ENCODE peak calls at places on chromosomes 7 and 10, in ten cellular contexts. W is ovary, X is A549, L is Panc1, N is stomach, Q is IMR-90, D is testis, A is kidney, E is left ventricle myocardium inferior, F is endodermal cell. V is an unnamed sample.

GRCh38 chr7:128835231-128835751 is 5.1 kb downstream of the FLNC start:
- DNase-seq in N (no peak), F (no peak), W (peak; percentile 18), E (no peak), Q (no peak), X (no peak), L (no peak), A (no peak), D (no peak), V (no peak)

GRCh38 chr10:116079355-116079754 is 193.7 kb downstream of the GFRA1 start:
- DNase-seq in D (no peak), L (no peak), E (no peak), F (no peak), A (no peak), X (no peak), Q (no peak), N (no peak), W (no peak), V (no peak)

GRCh38 chr10:96746503-96746902 is 26.2 kb upstream of the PIK3AP1 start:
- DNase-seq in W (no peak), F (no peak), A (no peak), Q (peak; percentile 6), D (no peak), E (no peak), N (no peak), L (no peak), X (no peak), V (no peak)

GRCh38 chr7:44540592-44541027 is 520 bp downstream of the NPC1L1 start:
- DNase-seq in L (no peak), D (no peak), Q (no peak), W (no peak), F (no peak), X (no peak), A (no peak), E (no peak), N (no peak), V (no peak)

GRCh38 chr10:6071181-6072175 is 9.3 kb upstream of the IL2RA start:
- DNase-seq in L (no peak), N (peak; percentile 18), W (no peak), D (no peak), X (no peak), A (no peak), Q (no peak), E (no peak), F (no peak), V (no peak)

GRCh38 chr10:132984801-132985545 is 42.6 kb upstream of the CFAP46 start:
- DNase-seq in N (no peak), Q (no peak), F (peak; percentile 91), X (no peak), A (peak; percentile 62), W (no peak), L (no peak), E (no peak), D (no peak), V (no peak)

GRCh38 chr7:64879097-64879730 is 23.9 kb upstream of the ZNF273 start:
- DNase-seq in E (no peak), Q (no peak), F (peak; percentile 5), W (no peak), L (no peak), A (no peak), X (no peak), D (no peak), N (peak; percentile 15), V (peak; percentile 9)

GRCh38 chr10:117409549-117410283 is 34.5 kb upstream of the PDZD8 start:
- DNase-seq in F (no peak), W (no peak), E (no peak), N (no peak), L (no peak), X (no peak), Q (no peak), D (no peak), A (no peak), V (no peak)

GRCh38 chr7:2134740-2135139 is 98.0 kb downstream of the MAD1L1 start:
- DNase-seq in F (no peak), L (no peak), X (no peak), E (no peak), A (no peak), N (no peak), Q (no peak), W (no peak), D (no peak), V (no peak)

GRCh38 chr10:47358457-47358856 is 10.3 kb downstream of the RBP3 start:
- DNase-seq in Q (no peak), E (no peak), N (no peak), L (no peak), A (no peak), D (no peak), W (no peak), X (no peak), F (no peak), V (no peak)

GRCh38 chr7:102860351-102860811 is 52.4 kb upstream of the LRRC17 start:
- DNase-seq in F (no peak), W (no peak), A (no peak), E (no peak), D (peak; percentile 24), X (no peak), N (no peak), Q (peak; percentile 98), L (no peak), V (peak; percentile 88)

GRCh38 chr10:92573091-92573797 is 649 bp downstream of the IDE start:
- DNase-seq in Q (peak; percentile 36), W (no peak), X (peak; percentile 54), E (no peak), L (no peak), D (peak; percentile 41), F (peak; percentile 77), N (peak; percentile 29), A (peak; percentile 84), V (peak; percentile 49)

GRCh38 chr7:64882341-64883112 is 20.5 kb upstream of the ZNF273 start:
- DNase-seq in W (peak; percentile 70), F (peak; percentile 32), A (peak; percentile 87), D (peak; percentile 75), N (peak; percentile 25), L (no peak), Q (no peak), X (no peak), E (peak; percentile 73), V (peak; percentile 1)

GRCh38 chr7:41693150-41693997 is 9.5 kb downstream of the INHBA start:
- DNase-seq in E (no peak), L (no peak), A (no peak), D (no peak), X (no peak), N (no peak), Q (peak; percentile 64), W (no peak), F (no peak), V (no peak)

GRCh38 chr10:14782691-14783363 is 8.1 kb upstream of the FAM107B start:
- DNase-seq in W (no peak), D (no peak), N (no peak), A (no peak), E (no peak), X (peak; percentile 98), L (peak; percentile 46), Q (no peak), F (peak; percentile 45), V (no peak)

GRCh38 chr7:66840316-66840715 is 80.7 kb upstream of the TMEM248 start:
- DNase-seq in L (no peak), E (no peak), N (no peak), Q (no peak), A (no peak), D (no peak), W (no peak), F (no peak), X (no peak), V (no peak)

GRCh38 chr10:85811405-85811804 is 555.2 kb downstream of the GRID1 start:
- DNase-seq in E (no peak), F (no peak), Q (no peak), N (no peak), X (no peak), L (no peak), D (no peak), A (no peak), W (no peak), V (no peak)

GRCh38 chr7:101664893-101665471 is 35.9 kb upstream of the MYL10 start:
- DNase-seq in Q (no peak), W (no peak), D (no peak), E (no peak), X (no peak), N (no peak), A (no peak), F (no peak), L (no peak), V (no peak)
- H3K4me1 ChIP-seq in Q (no peaks in the 10 kb centered on the region), W (no peaks in the 10 kb centered on the region), D (no peaks in the 10 kb centered on the region), E (no peaks in the 10 kb centered on the region), X (no peaks in the 10 kb centered on the region), N (no peaks in the 10 kb centered on the region), A (no peaks in the 10 kb centered on the region), F (peaks cover 7% of the 10 kb centered on the region), L (no peaks in the 10 kb centered on the region), V (no peaks in the 10 kb centered on the region)

GRCh38 chr7:137986252-137987010 is 15.5 kb downstream of the CREB3L2 start:
- DNase-seq in D (peak; percentile 32), L (no peak), X (no peak), A (no peak), Q (peak; percentile 90), F (no peak), E (no peak), W (peak; percentile 59), N (peak; percentile 35), V (peak; percentile 62)

GRCh38 chr7:137985897-137986251 is 16.0 kb downstream of the CREB3L2 start:
- DNase-seq in Q (no peak), W (no peak), A (no peak), E (no peak), N (no peak), L (no peak), X (no peak), F (no peak), D (no peak), V (no peak)

GRCh38 chr7:137987563-137987962 is 14.3 kb downstream of the CREB3L2 start:
- DNase-seq in A (no peak), N (no peak), F (no peak), X (no peak), W (no peak), L (no peak), Q (no peak), E (no peak), D (no peak), V (no peak)

GRCh38 chr7:137987968-137988367 is 13.9 kb downstream of the CREB3L2 start:
- DNase-seq in W (no peak), E (no peak), A (no peak), L (no peak), F (no peak), D (no peak), N (no peak), X (no peak), Q (no peak), V (peak; percentile 64)

GRCh38 chr7:137987011-137987334 is 14.9 kb downstream of the CREB3L2 start:
- DNase-seq in Q (no peak), A (no peak), D (no peak), N (no peak), W (no peak), X (no peak), L (no peak), F (no peak), E (no peak), V (no peak)
- H3K27ac ChIP-seq in Q (peak overlapping the region; percentile 89), A (no peak overlapping the region), D (peak overlapping the region; percentile 62), N (peak overlapping the region; percentile 97), W (peak overlapping the region; percentile 77), X (no peak overlapping the region), L (no peak overlapping the region), F (no peak overlapping the region), E (peak overlapping the region; percentile 86), V (no peak overlapping the region)

GRCh38 chr10:129039406-129040345 is 427.4 kb upstream of the MGMT start:
- DNase-seq in D (no peak), L (no peak), X (no peak), E (no peak), Q (no peak), F (no peak), W (no peak), N (no peak), A (no peak), V (no peak)
- H3K4me1 ChIP-seq in D (no peaks in the 10 kb centered on the region), L (no peaks in the 10 kb centered on the region), X (no peaks in the 10 kb centered on the region), E (peaks cover 16% of the 10 kb centered on the region), Q (no peaks in the 10 kb centered on the region), F (no peaks in the 10 kb centered on the region), W (no peaks in the 10 kb centered on the region), N (peaks cover 7% of the 10 kb centered on the region), A (no peaks in the 10 kb centered on the region), V (no peaks in the 10 kb centered on the region)

GRCh38 chr10:124232686-124233545 is 139.5 kb upstream of the CHST15 start:
- DNase-seq in D (peak; percentile 29), Q (no peak), A (no peak), L (no peak), F (no peak), N (no peak), E (no peak), X (no peak), W (no peak), V (no peak)
- H3K27ac ChIP-seq in D (no peak overlapping the region), Q (no peak overlapping the region), A (peak overlapping the region; percentile 26), L (no peak overlapping the region), F (no peak overlapping the region), N (no peak overlapping the region), E (peak overlapping the region; percentile 18), X (no peak overlapping the region), W (no peak overlapping the region), V (no peak overlapping the region)